ENCODE peak calls at places on chromosomes 7 and 10, in ten cellular contexts. L is cardiac muscle cell; Y is effector memory CD4-positive, alpha-beta T cell; I is heart left ventricle; O is naive thymus-derived CD4-positive, alpha-beta T cell; B is tibial artery; T is transverse colon; E is breast epithelium; W is A673; V is sigmoid colon. X is an unnamed sample.
A peak's percentile ranks its signal among the peaks of the same experiment; 100 is the strongest.

GRCh38 chr10:127906548-127907377 is at the start of gene PTPRE:
- DNase-seq in B (no peak), V (peak; percentile 79), W (peak; percentile 78), T (peak; percentile 83), O (peak; percentile 65), E (peak; percentile 63), L (peak; percentile 85), I (peak; percentile 87), Y (peak; percentile 35), X (no peak)

GRCh38 chr7:99406557-99406956 is 1.8 kb downstream of the PDAP1 start:
- DNase-seq in V (no peak), W (no peak), E (no peak), Y (no peak), B (no peak), O (no peak), T (no peak), I (no peak), L (no peak), X (no peak)

GRCh38 chr7:108181073-108181985 is 51.2 kb upstream of the LAMB4 start:
- DNase-seq in Y (no peak), V (no peak), E (no peak), L (peak; percentile 51), I (no peak), W (peak; percentile 72), O (peak; percentile 54), B (no peak), T (no peak), X (no peak)

GRCh38 chr7:1540391-1541271 is 10.1 kb downstream of the MAFK start:
- DNase-seq in L (no peak), Y (no peak), I (peak; percentile 30), E (no peak), V (peak; percentile 66), B (peak; percentile 69), O (no peak), T (no peak), W (no peak), X (no peak)

GRCh38 chr7:83306487-83306886 is 143.8 kb upstream of the PCLO start:
- DNase-seq in B (no peak), O (no peak), Y (no peak), I (no peak), L (no peak), T (no peak), W (no peak), E (no peak), V (no peak), X (no peak)

GRCh38 chr7:30142710-30143109 is 7.9 kb downstream of the MTURN start:
- DNase-seq in W (no peak), Y (no peak), E (no peak), L (no peak), V (no peak), O (no peak), T (peak; percentile 34), I (no peak), B (peak; percentile 83), X (no peak)

GRCh38 chr10:44199991-44200655 is 184.8 kb downstream of the CXCL12 start:
- DNase-seq in V (peak; percentile 53), W (no peak), B (no peak), Y (no peak), T (no peak), L (no peak), O (no peak), E (no peak), I (no peak), X (no peak)

GRCh38 chr7:26686448-26686981 is 177.9 kb downstream of the SKAP2 start:
- DNase-seq in T (no peak), O (peak; percentile 27), E (no peak), I (no peak), V (peak; percentile 66), Y (no peak), L (peak; percentile 52), W (peak; percentile 48), B (no peak), X (peak; percentile 65)

GRCh38 chr7:142876236-142876960 is 9.1 kb downstream of the TRPV6 start:
- DNase-seq in Y (no peak), I (no peak), E (no peak), T (no peak), W (no peak), O (no peak), L (no peak), V (no peak), B (peak; percentile 53), X (no peak)

GRCh38 chr10:86716466-86716865 is 40.0 kb upstream of the BMPR1A start:
- DNase-seq in V (peak; percentile 58), Y (no peak), B (peak; percentile 48), L (no peak), E (no peak), O (no peak), W (no peak), T (no peak), I (peak; percentile 35), X (no peak)

GRCh38 chr10:110786172-110786571 is 85.6 kb upstream of the PDCD4 start:
- DNase-seq in T (no peak), L (peak; percentile 71), W (no peak), B (no peak), O (no peak), E (no peak), I (peak; percentile 59), Y (no peak), V (no peak), X (no peak)

GRCh38 chr10:3548702-3549101 is 236.3 kb downstream of the KLF6 start:
- DNase-seq in O (no peak), W (no peak), Y (no peak), V (no peak), L (no peak), I (no peak), B (no peak), E (no peak), T (no peak), X (no peak)

GRCh38 chr10:102335184-102335583 is 60.3 kb upstream of the NFKB2 start:
- DNase-seq in T (no peak), O (no peak), Y (no peak), B (peak; percentile 81), L (no peak), V (peak; percentile 82), W (no peak), I (peak; percentile 55), E (no peak), X (no peak)

GRCh38 chr10:63264852-63265617 is 131.9 kb downstream of the NRBF2 start:
- DNase-seq in T (peak; percentile 49), W (peak; percentile 80), E (no peak), L (peak; percentile 56), B (no peak), I (no peak), Y (peak; percentile 30), O (no peak), V (no peak), X (no peak)

GRCh38 chr10:12333382-12334185 is 15.8 kb upstream of the CAMK1D start:
- DNase-seq in I (peak; percentile 71), E (peak; percentile 78), O (no peak), W (peak; percentile 89), Y (no peak), B (peak; percentile 92), L (no peak), T (peak; percentile 51), V (peak; percentile 85), X (peak; percentile 80)

GRCh38 chr7:27238979-27239779 is 3.4 kb upstream of the EVX1 start:
- DNase-seq in W (no peak), B (peak; percentile 64), V (no peak), E (no peak), T (no peak), L (peak; percentile 34), I (no peak), O (no peak), Y (no peak), X (no peak)

GRCh38 chr10:79210672-79211071 is 136.6 kb upstream of the PPIF start:
- DNase-seq in T (no peak), L (no peak), E (no peak), W (no peak), I (no peak), Y (no peak), B (no peak), O (no peak), V (no peak), X (no peak)

GRCh38 chr7:128335730-128336129 is 8.0 kb downstream of the RBM28 start:
- DNase-seq in T (no peak), Y (no peak), E (no peak), I (no peak), L (no peak), W (no peak), V (no peak), B (no peak), O (no peak), X (no peak)

GRCh38 chr10:80196270-80196949 is 8.9 kb downstream of the ANXA11 start:
- DNase-seq in L (peak; percentile 46), B (peak; percentile 80), T (peak; percentile 90), Y (peak; percentile 32), O (peak; percentile 25), I (peak; percentile 63), V (no peak), W (no peak), E (no peak), X (peak; percentile 90)

GRCh38 chr10:114401195-114401741 is 3.0 kb downstream of the AFAP1L2 start:
- DNase-seq in T (peak; percentile 61), I (peak; percentile 86), Y (no peak), W (no peak), B (no peak), E (no peak), O (no peak), L (no peak), V (peak; percentile 94), X (no peak)

GRCh38 chr10:119401671-119402395 is 140.7 kb downstream of the RGS10 start:
- DNase-seq in Y (no peak), I (peak; percentile 81), W (no peak), L (no peak), B (peak; percentile 84), T (peak; percentile 51), E (no peak), V (peak; percentile 92), O (no peak), X (peak; percentile 87)

GRCh38 chr10:120727001-120727400 is 124.2 kb upstream of the WDR11 start:
- DNase-seq in I (no peak), L (no peak), E (no peak), O (no peak), Y (no peak), T (no peak), B (no peak), V (no peak), W (no peak), X (no peak)
- H3K27ac ChIP-seq in I (no peak overlapping the region), L (no peak overlapping the region), E (no peak overlapping the region), O (no peak overlapping the region), Y (no peak overlapping the region), T (no peak overlapping the region), B (no peak overlapping the region), V (no peak overlapping the region), W (no peak overlapping the region), X (no peak overlapping the region)

GRCh38 chr7:7249814-7250213 is 67.5 kb downstream of the C1GALT1 start:
- DNase-seq in E (no peak), V (no peak), O (no peak), W (no peak), T (no peak), I (no peak), Y (no peak), B (no peak), L (no peak), X (no peak)
- H3K4me1 ChIP-seq in E (no peaks in the 10 kb centered on the region), V (no peaks in the 10 kb centered on the region), O (no peaks in the 10 kb centered on the region), W (no peaks in the 10 kb centered on the region), T (no peaks in the 10 kb centered on the region), I (no peaks in the 10 kb centered on the region), Y (no peaks in the 10 kb centered on the region), B (no peaks in the 10 kb centered on the region), L (peaks cover 1% of the 10 kb centered on the region), X (no peaks in the 10 kb centered on the region)

GRCh38 chr10:88070080-88070880 is 206.9 kb downstream of the PTEN start:
- DNase-seq in L (no peak), Y (no peak), O (no peak), I (no peak), W (no peak), V (no peak), E (no peak), T (no peak), B (no peak), X (no peak)
- H3K4me3 ChIP-seq in L (no peak overlapping the region), Y (no peak overlapping the region), O (no peak overlapping the region), I (no peak overlapping the region), W (no peak overlapping the region), V (no peak overlapping the region), E (no peak overlapping the region), T (no peak overlapping the region), B (no peak overlapping the region), X (no peak overlapping the region)

GRCh38 chr10:112899396-112900065 is 50.5 kb upstream of the TCF7L2 start:
- DNase-seq in E (no peak), T (no peak), V (no peak), L (no peak), W (no peak), O (no peak), Y (no peak), B (no peak), I (no peak), X (no peak)
- H3K27ac ChIP-seq in E (no peak overlapping the region), T (peak overlapping the region; percentile 56), V (no peak overlapping the region), L (no peak overlapping the region), W (no peak overlapping the region), O (no peak overlapping the region), Y (no peak overlapping the region), B (no peak overlapping the region), I (no peak overlapping the region), X (no peak overlapping the region)

X was measured in ascending aorta.